ENCODE peak calls at places on chromosomes 1 and 21, in four cellular contexts. T, Z, Q and W are unnamed samples.
A peak's percentile ranks its signal among the peaks of the same experiment; 100 is the strongest.

GRCh38 chr21:40052276-40052675 is 185.0 kb downstream of the PCP4 start:
- DNase-seq in T (no peak), Z (no peak), Q (no peak), W (no peak)

GRCh38 chr1:193706763-193707162 is 520.4 kb upstream of the B3GALT2 start:
- DNase-seq in T (no peak), Z (no peak), Q (no peak), W (no peak)

GRCh38 chr1:245118066-245118465 is 36.7 kb upstream of the KIF26B start:
- DNase-seq in T (no peak), Z (no peak), Q (no peak), W (no peak)

GRCh38 chr1:201590474-201590873 is 51.5 kb downstream of the NAV1 start:
- DNase-seq in T (no peak), Z (no peak), Q (no peak), W (no peak)

GRCh38 chr1:27602510-27603319 is 1.2 kb downstream of the AHDC1 start:
- DNase-seq in T (peak; percentile 78), Z (peak; percentile 45), Q (peak; percentile 77), W (peak; percentile 24)

GRCh38 chr21:42609806-42610205 is 43.6 kb upstream of the PDE9A start:
- DNase-seq in T (no peak), Z (no peak), Q (no peak), W (no peak)

GRCh38 chr1:152870831-152871730 is 7.0 kb upstream of the SMCP start:
- DNase-seq in T (peak; percentile 76), Z (peak; percentile 82), Q (peak; percentile 3), W (peak; percentile 74)

GRCh38 chr1:47468759-47469404 is 31.0 kb downstream of the FOXD2 start:
- DNase-seq in T (no peak), Z (no peak), Q (no peak), W (no peak)

GRCh38 chr1:197200468-197200899 is 54.0 kb upstream of the ASPM start:
- DNase-seq in T (peak; percentile 61), Z (peak; percentile 16), Q (peak; percentile 12), W (no peak)

GRCh38 chr1:119771016-119771415 is 2.3 kb upstream of the HMGCS2 start:
- DNase-seq in T (peak; percentile 13), Z (no peak), Q (peak; percentile 61), W (no peak)

GRCh38 chr1:208432346-208432745 is 188.2 kb upstream of the PLXNA2 start:
- DNase-seq in T (peak; percentile 32), Z (no peak), Q (peak; percentile 51), W (no peak)

GRCh38 chr1:81702903-81703302 is 97.8 kb upstream of the ADGRL2 start:
- DNase-seq in T (peak; percentile 95), Z (peak; percentile 94), Q (no peak), W (no peak)

GRCh38 chr1:170885551-170885950 is 49.8 kb upstream of the MROH9 start:
- DNase-seq in T (peak; percentile 64), Z (no peak), Q (no peak), W (no peak)

GRCh38 chr21:34970126-34970525 is 79.0 kb downstream of the RUNX1 start:
- DNase-seq in T (peak; percentile 25), Z (no peak), Q (no peak), W (no peak)

GRCh38 chr1:39490596-39491145 is 765 bp upstream of the BMP8A start:
- DNase-seq in T (peak; percentile 15), Z (no peak), Q (peak; percentile 44), W (peak; percentile 73)

GRCh38 chr1:21292991-21293536 is 2.8 kb upstream of the ECE1 start:
- DNase-seq in T (no peak), Z (no peak), Q (no peak), W (peak; percentile 87)

GRCh38 chr1:215357901-215358300 is 209.2 kb upstream of the KCTD3 start:
- DNase-seq in T (no peak), Z (no peak), Q (no peak), W (no peak)

GRCh38 chr1:215360786-215361185 is 206.3 kb upstream of the KCTD3 start:
- DNase-seq in T (no peak), Z (no peak), Q (no peak), W (peak; percentile 59)

GRCh38 chr1:215358356-215358755 is 208.7 kb upstream of the KCTD3 start:
- DNase-seq in T (no peak), Z (no peak), Q (no peak), W (no peak)

GRCh38 chr1:215360021-215360420 is 207.1 kb upstream of the KCTD3 start:
- DNase-seq in T (no peak), Z (no peak), Q (no peak), W (no peak)
- H3K4me1 ChIP-seq in T (no peaks in the 10 kb centered on the region), Z (no peaks in the 10 kb centered on the region), Q (no peaks in the 10 kb centered on the region), W (no peaks in the 10 kb centered on the region)

GRCh38 chr1:209705033-209705589 is 465 bp downstream of the HSD11B1 start:
- DNase-seq in T (no peak), Z (no peak), Q (no peak), W (no peak)

GRCh38 chr1:209706622-209707021 is 2.0 kb downstream of the HSD11B1 start:
- DNase-seq in T (no peak), Z (no peak), Q (no peak), W (no peak)

GRCh38 chr1:209702832-209703231 is 1.8 kb upstream of the HSD11B1 start:
- DNase-seq in T (no peak), Z (no peak), Q (no peak), W (no peak)

GRCh38 chr1:209704584-209704983 is at the start of gene HSD11B1:
- DNase-seq in T (peak; percentile 93), Z (no peak), Q (no peak), W (no peak)

DNA sequence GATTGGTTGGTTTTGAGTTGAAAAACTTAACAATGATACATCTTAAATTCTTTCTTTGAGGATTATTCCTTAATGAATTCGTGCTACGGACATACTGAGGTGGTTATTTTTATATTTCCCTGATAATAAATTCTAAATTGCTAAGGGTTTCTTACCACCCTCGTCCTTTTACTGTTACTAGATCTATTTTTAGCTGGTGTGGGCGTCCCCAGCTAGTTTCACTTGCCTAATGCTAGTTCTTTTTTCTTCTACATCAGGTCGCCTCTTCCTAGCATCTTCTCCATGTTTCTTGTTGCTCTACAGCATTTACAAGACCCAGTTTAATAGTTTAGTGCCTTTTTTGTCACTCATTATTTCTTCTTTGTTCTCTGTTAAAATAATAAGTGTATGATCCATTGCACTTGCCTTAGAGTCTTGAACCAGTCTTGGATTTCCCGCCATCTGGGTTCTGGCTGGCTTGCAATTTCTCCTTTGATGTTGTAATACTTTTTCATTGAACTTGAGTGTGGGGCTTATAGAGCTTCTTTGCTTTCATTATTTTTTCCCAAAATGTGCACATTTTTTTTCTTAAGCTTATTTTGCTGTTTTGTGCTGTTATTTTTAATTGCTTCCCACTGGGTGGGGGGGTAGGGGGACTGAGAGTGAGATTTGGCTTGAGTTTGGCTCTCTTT is 677 bp upstream of the HSD11B1 start:
- DNase-seq in T (no peak), Z (no peak), Q (no peak), W (no peak)
- TF ChIP-seq EZH2phosphoT487 in T (no peak), Z (no peak), Q (no peak), W (no peak)

GRCh38 chr1:234835239-234835638 is 225.3 kb upstream of the IRF2BP2 start:
- DNase-seq in T (no peak), Z (no peak), Q (no peak), W (no peak)
- H3F3A ChIP-seq in T (no peaks in the 10 kb centered on the region), Z (no peaks in the 10 kb centered on the region), Q (no peaks in the 10 kb centered on the region), W (no peaks in the 10 kb centered on the region)

GRCh38 chr1:226946285-226946684 is 6.2 kb downstream of the COQ8A start:
- DNase-seq in T (no peak), Z (no peak), Q (no peak), W (no peak)
- H3K4me1 ChIP-seq in T (no peaks in the 10 kb centered on the region), Z (no peaks in the 10 kb centered on the region), Q (peaks cover 11% of the 10 kb centered on the region), W (peaks cover 4% of the 10 kb centered on the region)

GRCh38 chr1:161059293-161059692 is 10.4 kb downstream of the ARHGAP30 start:
- DNase-seq in T (no peak), Z (no peak), Q (no peak), W (no peak)
- TF ChIP-seq EZH2phosphoT487 in T (no peak), Z (no peak), Q (no peak), W (no peak)

DNA sequence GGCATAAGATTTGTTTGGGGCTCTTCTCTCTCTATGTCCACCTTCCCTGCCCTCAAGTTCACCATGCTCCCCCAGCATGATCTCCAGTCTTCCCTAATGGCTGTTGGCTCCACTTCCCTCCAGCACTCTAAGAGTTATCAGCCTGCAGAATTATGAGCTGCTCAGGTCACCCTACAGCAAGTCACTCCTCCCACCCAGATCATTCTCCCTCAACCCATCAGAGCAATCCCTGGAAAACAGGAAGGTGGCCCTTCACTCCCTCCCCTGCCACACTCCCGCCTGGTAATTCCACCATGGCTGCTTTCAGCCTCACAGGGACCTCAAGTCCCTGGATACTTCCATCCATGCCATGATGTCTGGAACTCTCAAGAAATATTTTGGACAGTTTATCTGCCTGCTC is 104.5 kb downstream of the KCNJ15 start:
- DNase-seq in T (no peak), Z (no peak), Q (no peak), W (no peak)
- H3F3A ChIP-seq in T (no peaks in the 10 kb centered on the region), Z (no peaks in the 10 kb centered on the region), Q (no peaks in the 10 kb centered on the region), W (no peaks in the 10 kb centered on the region)